ENCODE peak calls at places on chromosomes 7 and 10, in five cellular contexts. One of them, this sample, is unnamed.

GRCh38 chr10:5323446-5323845 is 41.3 kb upstream of the UCN3 start:
- DNase-seq in astrocyte of the spinal cord: no peak
- DNase-seq in fibroblast of lung: no peak
- DNase-seq in cardiac muscle cell: no peak
- DNase-seq in CD4-positive, alpha-beta T cell: no peak
- DNase-seq in this sample: no peak

GRCh38 chr10:78684954-78685353 is 383.8 kb upstream of the ZMIZ1 start:
- DNase-seq in astrocyte of the spinal cord: no peak
- DNase-seq in fibroblast of lung: no peak
- DNase-seq in cardiac muscle cell: peak
- DNase-seq in CD4-positive, alpha-beta T cell: no peak
- DNase-seq in this sample: no peak

GRCh38 chr7:134315679-134316538 is 821 bp downstream of the SLC35B4 start:
- DNase-seq in astrocyte of the spinal cord: peak
- DNase-seq in fibroblast of lung: peak
- DNase-seq in cardiac muscle cell: no peak
- DNase-seq in CD4-positive, alpha-beta T cell: no peak
- DNase-seq in this sample: no peak

GRCh38 chr7:141541375-141541774 is 9.8 kb upstream of the AGK start:
- DNase-seq in astrocyte of the spinal cord: no peak
- DNase-seq in fibroblast of lung: no peak
- DNase-seq in cardiac muscle cell: no peak
- DNase-seq in CD4-positive, alpha-beta T cell: no peak
- DNase-seq in this sample: no peak

GRCh38 chr10:4701016-4701415 is 125.0 kb upstream of the AKR1E2 start:
- DNase-seq in astrocyte of the spinal cord: no peak
- DNase-seq in fibroblast of lung: no peak
- DNase-seq in cardiac muscle cell: no peak
- DNase-seq in CD4-positive, alpha-beta T cell: no peak
- DNase-seq in this sample: no peak

GRCh38 chr7:116240021-116240659 is 29.8 kb downstream of the TES start:
- DNase-seq in astrocyte of the spinal cord: no peak
- DNase-seq in fibroblast of lung: peak
- DNase-seq in cardiac muscle cell: no peak
- DNase-seq in CD4-positive, alpha-beta T cell: no peak
- DNase-seq in this sample: no peak

GRCh38 chr10:29160110-29160669 is 128.7 kb upstream of the LYZL1 start:
- DNase-seq in astrocyte of the spinal cord: peak
- DNase-seq in fibroblast of lung: peak
- DNase-seq in cardiac muscle cell: no peak
- DNase-seq in CD4-positive, alpha-beta T cell: no peak
- DNase-seq in this sample: peak

GRCh38 chr10:14476641-14477407 is 146.1 kb upstream of the FRMD4A start:
- DNase-seq in astrocyte of the spinal cord: peak
- DNase-seq in fibroblast of lung: no peak
- DNase-seq in cardiac muscle cell: no peak
- DNase-seq in CD4-positive, alpha-beta T cell: no peak
- DNase-seq in this sample: no peak

GRCh38 chr7:106462365-106462859 is 177.6 kb upstream of the NAMPT start:
- DNase-seq in astrocyte of the spinal cord: peak
- DNase-seq in fibroblast of lung: peak
- DNase-seq in cardiac muscle cell: peak
- DNase-seq in CD4-positive, alpha-beta T cell: no peak
- DNase-seq in this sample: peak

GRCh38 chr7:130356760-130357611 is 12.4 kb downstream of the CPA5 start:
- DNase-seq in astrocyte of the spinal cord: peak
- DNase-seq in fibroblast of lung: peak
- DNase-seq in cardiac muscle cell: no peak
- DNase-seq in CD4-positive, alpha-beta T cell: no peak
- DNase-seq in this sample: peak

GRCh38 chr10:127293640-127294039 is 97.2 kb upstream of the INSYN2A start:
- DNase-seq in astrocyte of the spinal cord: no peak
- DNase-seq in fibroblast of lung: no peak
- DNase-seq in cardiac muscle cell: no peak
- DNase-seq in CD4-positive, alpha-beta T cell: peak
- DNase-seq in this sample: no peak

GRCh38 chr7:83060218-83060617 is 102.5 kb downstream of the PCLO start:
- DNase-seq in astrocyte of the spinal cord: no peak
- DNase-seq in fibroblast of lung: no peak
- DNase-seq in cardiac muscle cell: no peak
- DNase-seq in CD4-positive, alpha-beta T cell: no peak
- DNase-seq in this sample: no peak

GRCh38 chr10:120508393-120508792 is 51.4 kb downstream of the PLPP4 start:
- DNase-seq in astrocyte of the spinal cord: peak
- DNase-seq in fibroblast of lung: no peak
- DNase-seq in cardiac muscle cell: no peak
- DNase-seq in CD4-positive, alpha-beta T cell: no peak
- DNase-seq in this sample: peak

GRCh38 chr10:33914746-33915145 is 580.3 kb upstream of the NRP1 start:
- DNase-seq in astrocyte of the spinal cord: no peak
- DNase-seq in fibroblast of lung: no peak
- DNase-seq in cardiac muscle cell: no peak
- DNase-seq in CD4-positive, alpha-beta T cell: no peak
- DNase-seq in this sample: no peak

GRCh38 chr10:122269097-122269687 is 1.9 kb upstream of the BTBD16 start:
- DNase-seq in astrocyte of the spinal cord: no peak
- DNase-seq in fibroblast of lung: no peak
- DNase-seq in cardiac muscle cell: no peak
- DNase-seq in CD4-positive, alpha-beta T cell: no peak
- DNase-seq in this sample: no peak

GRCh38 chr10:127990846-127991542 is 84.1 kb downstream of the PTPRE start:
- DNase-seq in astrocyte of the spinal cord: peak
- DNase-seq in fibroblast of lung: peak
- DNase-seq in cardiac muscle cell: no peak
- DNase-seq in CD4-positive, alpha-beta T cell: peak
- DNase-seq in this sample: peak

GRCh38 chr10:78042058-78042751 is 8.5 kb downstream of the RPS24 start:
- DNase-seq in astrocyte of the spinal cord: no peak
- DNase-seq in fibroblast of lung: no peak
- DNase-seq in cardiac muscle cell: no peak
- DNase-seq in CD4-positive, alpha-beta T cell: no peak
- DNase-seq in this sample: no peak

DNA sequence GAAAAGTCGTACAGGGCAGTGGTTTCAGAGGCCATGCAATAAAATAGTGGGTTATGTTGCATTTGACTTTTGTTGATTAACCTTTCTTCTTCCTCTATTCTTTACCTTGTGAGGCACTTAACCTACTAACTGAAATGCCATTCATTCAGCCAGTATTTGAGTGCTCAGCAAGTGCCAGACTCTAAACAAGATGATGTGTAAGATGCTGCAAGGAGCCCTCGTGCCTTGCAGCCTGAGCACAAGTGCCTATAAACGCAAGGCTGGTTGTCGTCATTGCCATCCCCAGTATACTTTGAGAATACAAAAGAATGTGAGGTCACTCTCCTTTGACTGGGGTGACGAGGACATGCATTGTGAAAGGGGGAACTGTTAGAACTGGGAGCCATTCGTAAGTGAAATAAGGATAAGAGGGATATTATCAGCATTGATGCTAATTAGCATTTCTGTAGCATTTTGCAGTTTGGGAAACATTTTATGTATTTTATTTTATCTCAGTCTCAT is 103.0 kb downstream of the AUTS2 start:
- DNase-seq in astrocyte of the spinal cord: no peak
- DNase-seq in fibroblast of lung: no peak
- DNase-seq in cardiac muscle cell: no peak
- DNase-seq in CD4-positive, alpha-beta T cell: no peak
- DNase-seq in this sample: no peak
- TF ChIP-seq CTCF in astrocyte of the spinal cord: no peak
- TF ChIP-seq CTCF in fibroblast of lung: no peak
- TF ChIP-seq CTCF in cardiac muscle cell: no peak
- TF ChIP-seq CTCF in CD4-positive, alpha-beta T cell: no peak
- TF ChIP-seq CTCF in this sample: no peak

DNA sequence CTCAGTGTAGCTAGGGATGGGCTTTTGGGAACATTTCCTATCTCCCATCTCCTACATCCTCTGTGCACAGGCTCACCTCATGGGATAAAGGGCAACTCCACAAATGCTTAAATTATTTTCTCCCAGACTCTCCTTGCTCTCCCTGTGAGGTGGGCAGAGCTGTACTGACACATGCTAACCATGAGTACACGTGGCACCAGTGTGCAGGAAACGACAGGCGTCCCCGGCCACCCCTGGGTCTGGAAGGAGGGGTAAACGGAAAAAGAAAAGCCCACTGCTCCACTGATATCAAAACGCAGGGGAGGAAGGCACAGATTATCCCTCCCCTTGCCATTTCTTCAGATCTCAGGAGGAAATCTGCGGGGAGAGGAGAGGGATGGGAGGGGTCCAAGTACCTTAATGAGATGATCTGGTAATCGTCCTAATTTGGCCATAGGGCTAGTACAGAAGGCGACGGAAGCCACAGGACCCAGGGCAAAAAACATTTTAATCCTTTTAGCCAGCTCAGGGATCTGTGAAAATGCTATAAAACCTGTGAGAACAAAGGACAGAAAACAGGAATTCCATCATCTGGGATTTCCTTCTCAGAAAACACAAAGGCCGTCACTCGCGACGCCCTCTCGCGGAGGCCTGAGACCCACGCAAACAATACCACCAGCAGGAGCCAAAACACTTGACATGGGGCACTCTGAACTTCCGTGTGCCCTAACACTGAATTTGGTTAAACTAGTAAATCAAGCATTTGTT is 17.8 kb upstream of the CH25H start:
- DNase-seq in astrocyte of the spinal cord: no peak
- DNase-seq in fibroblast of lung: no peak
- DNase-seq in cardiac muscle cell: no peak
- DNase-seq in CD4-positive, alpha-beta T cell: no peak
- DNase-seq in this sample: no peak
- TF ChIP-seq CTCF in astrocyte of the spinal cord: peak
- TF ChIP-seq CTCF in fibroblast of lung: no peak
- TF ChIP-seq CTCF in cardiac muscle cell: peak
- TF ChIP-seq CTCF in CD4-positive, alpha-beta T cell: peak
- TF ChIP-seq CTCF in this sample: no peak

DNA sequence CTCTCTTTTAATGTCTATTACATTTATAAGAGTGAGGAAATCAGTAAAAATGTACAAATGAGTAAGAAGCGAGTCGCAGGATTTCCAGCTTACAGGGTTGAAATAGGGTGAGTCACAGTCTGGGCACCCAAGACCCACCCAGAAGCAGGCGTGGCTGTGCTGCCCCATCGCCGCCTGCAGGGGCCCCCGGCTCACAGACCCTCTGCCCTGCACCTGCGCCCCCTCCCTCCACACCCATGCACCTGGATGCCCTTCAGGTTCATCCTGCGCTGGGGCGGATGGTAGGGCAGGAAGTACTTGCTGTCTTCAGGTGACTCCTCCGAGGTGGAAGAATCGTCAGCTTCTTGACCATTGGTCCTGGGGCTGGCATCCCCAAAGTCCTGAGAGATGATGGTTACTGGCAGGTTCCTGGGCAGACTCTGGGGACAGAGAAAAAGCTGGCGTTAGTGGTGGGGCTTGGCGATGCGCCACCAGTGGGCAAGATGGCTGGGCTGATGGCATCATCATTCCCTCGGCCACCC is 90.2 kb upstream of the GNA12 start:
- DNase-seq in astrocyte of the spinal cord: peak
- DNase-seq in fibroblast of lung: peak
- DNase-seq in cardiac muscle cell: no peak
- DNase-seq in CD4-positive, alpha-beta T cell: no peak
- DNase-seq in this sample: peak
- TF ChIP-seq CTCF in astrocyte of the spinal cord: peak
- TF ChIP-seq CTCF in fibroblast of lung: peak
- TF ChIP-seq CTCF in cardiac muscle cell: no peak
- TF ChIP-seq CTCF in CD4-positive, alpha-beta T cell: no peak
- TF ChIP-seq CTCF in this sample: peak

DNA sequence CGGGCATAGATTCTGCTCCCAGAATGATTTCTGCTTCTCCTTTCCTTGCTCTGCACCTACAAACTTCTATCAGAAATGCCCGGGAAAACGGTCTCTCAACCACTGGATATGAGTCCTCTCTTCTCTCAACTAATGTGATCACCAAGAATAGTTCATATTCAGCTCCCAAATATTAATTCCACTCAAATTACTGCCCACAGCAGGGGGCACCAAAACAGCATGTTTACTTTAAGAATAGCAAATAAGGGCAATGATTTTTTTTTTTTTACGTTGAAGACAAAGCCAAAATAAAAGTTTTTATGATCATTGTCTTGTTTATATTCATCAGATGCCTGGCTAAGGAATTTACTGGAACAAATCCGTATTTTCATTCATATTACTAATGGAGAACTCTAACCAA is 94.9 kb upstream of the PRSS1 start:
- DNase-seq in astrocyte of the spinal cord: no peak
- DNase-seq in fibroblast of lung: no peak
- DNase-seq in cardiac muscle cell: no peak
- DNase-seq in CD4-positive, alpha-beta T cell: no peak
- DNase-seq in this sample: no peak
- TF ChIP-seq CTCF in astrocyte of the spinal cord: no peak
- TF ChIP-seq CTCF in fibroblast of lung: peak
- TF ChIP-seq CTCF in cardiac muscle cell: peak
- TF ChIP-seq CTCF in CD4-positive, alpha-beta T cell: no peak
- TF ChIP-seq CTCF in this sample: no peak

GRCh38 chr10:74063256-74063655 is 65.3 kb downstream of the VCL start:
- DNase-seq in astrocyte of the spinal cord: peak
- DNase-seq in fibroblast of lung: no peak
- DNase-seq in cardiac muscle cell: no peak
- DNase-seq in CD4-positive, alpha-beta T cell: no peak
- DNase-seq in this sample: no peak

GRCh38 chr10:74055383-74056065 is 57.6 kb downstream of the VCL start:
- DNase-seq in astrocyte of the spinal cord: no peak
- DNase-seq in fibroblast of lung: no peak
- DNase-seq in cardiac muscle cell: no peak
- DNase-seq in CD4-positive, alpha-beta T cell: no peak
- DNase-seq in this sample: no peak

GRCh38 chr10:74058071-74058470 is 60.2 kb downstream of the VCL start:
- DNase-seq in astrocyte of the spinal cord: no peak
- DNase-seq in fibroblast of lung: no peak
- DNase-seq in cardiac muscle cell: no peak
- DNase-seq in CD4-positive, alpha-beta T cell: no peak
- DNase-seq in this sample: no peak

GRCh38 chr10:74056081-74056818 is 58.3 kb downstream of the VCL start:
- DNase-seq in astrocyte of the spinal cord: peak
- DNase-seq in fibroblast of lung: peak
- DNase-seq in cardiac muscle cell: peak
- DNase-seq in CD4-positive, alpha-beta T cell: no peak
- DNase-seq in this sample: peak

DNA sequence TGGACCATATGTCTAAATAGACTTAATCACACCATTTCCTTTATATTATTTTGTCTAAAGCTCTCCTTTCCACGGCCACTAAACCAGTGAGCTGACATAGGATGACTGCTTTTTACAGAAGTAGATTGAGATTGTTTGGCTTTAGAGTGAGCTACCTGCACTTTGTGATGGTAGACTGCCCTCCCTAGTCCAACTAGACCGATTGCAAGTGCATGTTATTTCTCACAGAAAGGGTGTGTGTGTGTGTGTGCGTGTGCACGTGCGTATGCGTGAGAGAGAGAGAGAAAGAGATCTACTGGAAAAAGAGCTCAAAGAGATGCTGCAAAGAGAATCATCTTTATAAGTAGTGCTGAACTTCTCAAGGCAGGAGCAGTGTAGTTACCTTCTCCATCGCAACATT is 60.7 kb downstream of the VCL start:
- DNase-seq in astrocyte of the spinal cord: no peak
- DNase-seq in fibroblast of lung: peak
- DNase-seq in cardiac muscle cell: peak
- DNase-seq in CD4-positive, alpha-beta T cell: no peak
- DNase-seq in this sample: no peak
- TF ChIP-seq CTCF in astrocyte of the spinal cord: no peak
- TF ChIP-seq CTCF in fibroblast of lung: no peak
- TF ChIP-seq CTCF in cardiac muscle cell: no peak
- TF ChIP-seq CTCF in CD4-positive, alpha-beta T cell: no peak
- TF ChIP-seq CTCF in this sample: no peak

GRCh38 chr7:23276381-23276780 is 22.8 kb upstream of the MALSU1 start:
- DNase-seq in astrocyte of the spinal cord: no peak
- DNase-seq in fibroblast of lung: no peak
- DNase-seq in cardiac muscle cell: no peak
- DNase-seq in CD4-positive, alpha-beta T cell: no peak
- DNase-seq in this sample: no peak
- TF ChIP-seq CTCF in astrocyte of the spinal cord: no peak
- TF ChIP-seq CTCF in fibroblast of lung: no peak
- TF ChIP-seq CTCF in cardiac muscle cell: peak
- TF ChIP-seq CTCF in CD4-positive, alpha-beta T cell: no peak
- TF ChIP-seq CTCF in this sample: no peak

This sample was measured in MCF 10A.